ENCODE peak calls at places on chromosomes 13 and 19, in five cellular contexts. G is fibroblast of the aortic adventitia, Q is prostate gland, P is psoas muscle, T is bronchial epithelial cell. X is an unnamed sample.

GRCh38 chr13:57824121-57824520 is 192.6 kb downstream of the PCDH17 start:
- DNase-seq in Q (no peak), G (no peak), P (no peak), T (no peak), X (no peak)

GRCh38 chr13:74325106-74325505 is 190.9 kb upstream of the KLF12 start:
- DNase-seq in P (no peak), Q (peak), T (peak), G (peak), X (peak)

GRCh38 chr19:13700621-13701020 is 63.7 kb upstream of the MRI1 start:
- DNase-seq in T (no peak), Q (no peak), P (no peak), G (no peak), X (no peak)

GRCh38 chr13:95865080-95865597 is 188.1 kb downstream of the UGGT2 start:
- DNase-seq in T (no peak), P (no peak), Q (no peak), G (no peak), X (no peak)

GRCh38 chr13:113598081-113598410 is 13.5 kb downstream of the TFDP1 start:
- DNase-seq in T (no peak), P (no peak), Q (no peak), G (no peak), X (no peak)

GRCh38 chr19:51210385-51210784 is 14.5 kb upstream of the CD33 start:
- DNase-seq in T (no peak), G (no peak), Q (no peak), P (no peak), X (no peak)

GRCh38 chr19:55703790-55704215 is 28.8 kb downstream of the EPN1 start:
- DNase-seq in T (no peak), G (peak), P (no peak), Q (no peak), X (no peak)

GRCh38 chr13:60591348-60591747 is 194.3 kb downstream of the TDRD3 start:
- DNase-seq in G (peak), P (no peak), Q (no peak), T (no peak), X (no peak)

GRCh38 chr19:19459099-19459498 is 53.6 kb downstream of the GATAD2A start:
- DNase-seq in G (peak), T (no peak), P (no peak), Q (no peak), X (no peak)

GRCh38 chr13:44142911-44143665 is 230.5 kb upstream of the SERP2 start:
- DNase-seq in P (no peak), G (peak), Q (no peak), T (peak), X (no peak)

GRCh38 chr13:21124853-21125252 is 51.5 kb downstream of the SKA3 start:
- DNase-seq in T (peak), P (no peak), G (peak), Q (peak), X (no peak)

GRCh38 chr13:40996433-40997095 is 22.6 kb downstream of the ELF1 start:
- DNase-seq in T (no peak), Q (no peak), P (no peak), G (no peak), X (no peak)

GRCh38 chr19:17304386-17305047 is 1.2 kb upstream of the MRPL34 start:
- DNase-seq in G (no peak), Q (no peak), P (no peak), T (peak), X (no peak)

GRCh38 chr13:34302596-34302995 is 484.6 kb downstream of the RFC3 start:
- DNase-seq in P (no peak), Q (no peak), T (peak), G (no peak), X (no peak)

GRCh38 chr13:114174529-114174941 is 4.5 kb upstream of the CFAP97D2 start:
- DNase-seq in Q (no peak), T (no peak), P (no peak), G (peak), X (no peak)

GRCh38 chr13:51000576-51001260 is 91.1 kb downstream of the RNASEH2B start:
- DNase-seq in T (peak), Q (peak), G (peak), P (peak), X (peak)

GRCh38 chr19:2455481-2456300 is 1.1 kb downstream of the LMNB2 start:
- DNase-seq in G (no peak), T (no peak), Q (no peak), P (peak), X (no peak)

GRCh38 chr13:99028890-99029289 is 51.0 kb upstream of the DOCK9 start:
- DNase-seq in T (no peak), P (no peak), Q (no peak), G (no peak), X (no peak)

GRCh38 chr19:40204381-40204780 is 13.2 kb downstream of the MAP3K10 start:
- DNase-seq in G (no peak), T (no peak), P (no peak), Q (no peak), X (no peak)

GRCh38 chr19:16135410-16136127 is 7.9 kb upstream of the HSH2D start:
- DNase-seq in G (no peak), Q (no peak), T (no peak), P (no peak), X (no peak)

GRCh38 chr13:101941095-101941777 is 460.6 kb downstream of the FGF14 start:
- DNase-seq in P (no peak), T (peak), G (no peak), Q (no peak), X (no peak)

GRCh38 chr13:97222934-97223710 is 989 bp downstream of the MBNL2 start:
- DNase-seq in T (peak), Q (no peak), P (no peak), G (peak), X (no peak)

GRCh38 chr13:100560498-100561215 is 27.9 kb downstream of the GGACT start:
- DNase-seq in Q (no peak), T (no peak), G (no peak), P (no peak), X (no peak)

GRCh38 chr19:50909240-50910070 is 1.7 kb downstream of the KLK4 start:
- DNase-seq in P (peak), G (no peak), Q (peak), T (peak), X (peak)

GRCh38 chr13:106567421-106568224 is at the start of gene ARGLU1:
- DNase-seq in G (no peak), T (peak), P (peak), Q (peak), X (peak)

GRCh38 chr13:79647518-79647917 is 166.6 kb downstream of the NDFIP2 start:
- DNase-seq in T (peak), P (no peak), G (no peak), Q (peak), X (no peak)

GRCh38 chr13:44955421-44955820 is 33.9 kb downstream of the NUFIP1 start:
- DNase-seq in P (no peak), T (no peak), G (no peak), Q (peak), X (peak)

GRCh38 chr13:42377640-42378382 is 105.9 kb downstream of the AKAP11 start:
- DNase-seq in G (peak), Q (no peak), T (no peak), P (no peak), X (no peak)

GRCh38 chr13:25231537-25231936 is 55.8 kb downstream of the MTMR6 start:
- DNase-seq in P (no peak), T (no peak), G (no peak), Q (no peak), X (no peak)

GRCh38 chr13:40790232-40790631 is 821 bp downstream of the SLC25A15 start:
- DNase-seq in Q (no peak), G (no peak), T (no peak), P (no peak), X (no peak)

GRCh38 chr13:50187352-50188029 is 172.2 kb downstream of the KCNRG start:
- DNase-seq in T (no peak), G (no peak), Q (no peak), P (no peak), X (no peak)

GRCh38 chr13:33874871-33875270 is 56.9 kb downstream of the RFC3 start:
- DNase-seq in P (no peak), G (no peak), Q (no peak), T (no peak), X (no peak)

GRCh38 chr19:13094771-13095392 is 7.8 kb downstream of the LYL1 start:
- DNase-seq in T (no peak), Q (no peak), P (no peak), G (no peak), X (no peak)

GRCh38 chr13:91493442-91493841 is 95.0 kb downstream of the GPC5 start:
- DNase-seq in G (no peak), P (no peak), Q (no peak), T (no peak), X (no peak)
- H3K4me3 ChIP-seq in G (no peak), P (no peak), Q (no peak), T (no peak), X (no peak)

GRCh38 chr19:49534632-49535385 is 7.0 kb downstream of the RCN3 start:
- DNase-seq in G (no peak), T (no peak), P (no peak), Q (no peak), X (no peak)
- H3K4me3 ChIP-seq in G (no peak), T (no peak), P (peak), Q (no peak), X (peak)

DNA sequence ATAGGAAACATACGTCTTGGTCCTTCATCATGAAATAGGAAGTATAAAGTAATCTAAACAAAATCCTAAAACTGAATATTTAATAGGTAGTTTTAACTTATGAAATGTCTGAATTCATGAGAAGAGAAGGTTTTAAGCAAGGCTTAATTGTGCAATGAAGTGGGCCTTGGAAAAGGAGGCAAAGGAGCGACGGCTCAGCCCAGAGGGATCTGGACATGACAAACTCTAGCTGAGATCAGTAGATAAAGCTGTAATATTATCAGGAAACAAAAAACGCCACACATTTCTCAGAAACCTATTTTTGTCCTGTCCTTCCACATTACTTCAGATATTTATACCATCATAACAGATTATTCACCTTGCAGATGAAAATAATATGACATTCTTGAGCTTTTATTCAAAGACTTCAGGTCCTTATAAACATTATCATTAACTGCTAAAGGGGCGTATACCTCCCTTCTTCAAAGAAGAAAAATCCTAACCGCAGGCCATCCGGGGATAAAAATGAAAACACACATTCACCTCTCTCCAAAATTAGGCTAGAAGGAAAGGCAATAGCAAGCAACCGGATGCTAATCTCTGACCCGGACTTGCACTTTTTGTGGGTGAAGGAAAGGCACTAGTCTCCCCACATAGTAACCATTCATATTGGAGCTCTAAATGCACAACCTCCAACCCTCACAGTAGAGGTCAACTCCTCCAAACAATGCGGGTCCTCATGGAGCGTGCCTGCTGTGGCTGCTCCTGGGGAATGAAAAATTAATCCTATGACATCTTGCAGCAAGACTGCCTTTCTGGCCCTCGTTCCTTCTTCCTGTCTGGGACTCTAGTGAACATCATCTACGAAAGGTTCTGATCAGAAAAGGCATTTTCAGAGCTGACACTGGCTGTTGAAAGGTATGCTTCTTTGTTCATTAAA is 108.8 kb downstream of the TBC1D4 start:
- DNase-seq in G (no peak), T (no peak), P (no peak), Q (no peak), X (no peak)
- H3K4me3 ChIP-seq in G (no peak), T (no peak), P (peak), Q (no peak), X (no peak)

GRCh38 chr13:76991796-76992547 is at the start of gene CLN5:
- DNase-seq in Q (peak), G (peak), T (peak), P (peak), X (peak)

GRCh38 chr13:76994281-76994680 is 2.4 kb downstream of the CLN5 start:
- DNase-seq in P (no peak), T (peak), G (no peak), Q (no peak), X (no peak)

GRCh38 chr13:76993021-76993420 is 1.1 kb downstream of the CLN5 start:
- DNase-seq in Q (no peak), P (no peak), T (peak), G (peak), X (no peak)

GRCh38 chr13:76992548-76993001 is 694 bp downstream of the CLN5 start:
- DNase-seq in G (peak), T (peak), Q (peak), P (no peak), X (no peak)

GRCh38 chr13:76993473-76993872 is 1.6 kb downstream of the CLN5 start:
- DNase-seq in Q (no peak), P (no peak), T (no peak), G (no peak), X (no peak)
- H3K4me3 ChIP-seq in Q (no peak), P (peak), T (no peak), G (peak), X (peak)